ENCODE peak calls at places on chromosomes 12 and 14, in four cellular contexts. One of them, this sample, is unnamed. For H3K27me3, the result is how much of the 10 kb centered on the place peaks cover.

GRCh38 chr14:67167420-67168109 is 21.7 kb upstream of the GARIN2 start:
- DNase-seq in GM23338: peak
- DNase-seq in fibroblast of lung: no peak
- DNase-seq in body of pancreas: no peak
- DNase-seq in this sample: no peak

GRCh38 chr12:49292729-49293055 is 2.3 kb upstream of the PRPH start:
- DNase-seq in GM23338: no peak
- DNase-seq in body of pancreas: no peak
- DNase-seq in fibroblast of lung: no peak
- DNase-seq in this sample: peak

GRCh38 chr12:68368332-68368731 is 36.2 kb upstream of the MDM1 start:
- DNase-seq in body of pancreas: no peak
- DNase-seq in fibroblast of lung: no peak
- DNase-seq in GM23338: no peak
- DNase-seq in this sample: peak

GRCh38 chr12:91178139-91178561 is 4.5 kb downstream of the DCN start:
- DNase-seq in GM23338: peak
- DNase-seq in fibroblast of lung: peak
- DNase-seq in body of pancreas: no peak
- DNase-seq in this sample: no peak

GRCh38 chr12:6161124-6161882 is 36.8 kb upstream of the VWF start:
- DNase-seq in body of pancreas: no peak
- DNase-seq in fibroblast of lung: peak
- DNase-seq in GM23338: no peak
- DNase-seq in this sample: no peak

GRCh38 chr12:14290951-14291350 is 74.5 kb upstream of the ATF7IP start:
- DNase-seq in body of pancreas: no peak
- DNase-seq in fibroblast of lung: no peak
- DNase-seq in GM23338: no peak
- DNase-seq in this sample: no peak

GRCh38 chr12:1496162-1496925 is 98.0 kb downstream of the FBXL14 start:
- DNase-seq in body of pancreas: no peak
- DNase-seq in fibroblast of lung: peak
- DNase-seq in GM23338: no peak
- DNase-seq in this sample: no peak

GRCh38 chr12:49010092-49010668 is 8.4 kb downstream of the PRKAG1 start:
- DNase-seq in body of pancreas: no peak
- DNase-seq in fibroblast of lung: peak
- DNase-seq in GM23338: no peak
- DNase-seq in this sample: no peak

GRCh38 chr14:34049769-34050168 is 98.9 kb upstream of the EGLN3 start:
- DNase-seq in fibroblast of lung: no peak
- DNase-seq in GM23338: no peak
- DNase-seq in body of pancreas: no peak
- DNase-seq in this sample: peak

GRCh38 chr14:56798447-56799326 is 11.6 kb downstream of the OTX2 start:
- DNase-seq in body of pancreas: no peak
- DNase-seq in GM23338: peak
- DNase-seq in fibroblast of lung: no peak
- DNase-seq in this sample: peak

GRCh38 chr12:15830538-15830937 is 41.4 kb upstream of the EPS8 start:
- DNase-seq in fibroblast of lung: peak
- DNase-seq in GM23338: no peak
- DNase-seq in body of pancreas: no peak
- DNase-seq in this sample: no peak

GRCh38 chr12:127509066-127509778 is 757.7 kb upstream of the TMEM132C start:
- DNase-seq in GM23338: no peak
- DNase-seq in body of pancreas: no peak
- DNase-seq in fibroblast of lung: peak
- DNase-seq in this sample: no peak

GRCh38 chr12:58481811-58482210 is 438.5 kb downstream of the LRIG3 start:
- DNase-seq in fibroblast of lung: no peak
- DNase-seq in body of pancreas: no peak
- DNase-seq in GM23338: no peak
- DNase-seq in this sample: no peak

GRCh38 chr12:92921877-92922276 is 7.2 kb downstream of the EEA1 start:
- DNase-seq in fibroblast of lung: no peak
- DNase-seq in body of pancreas: no peak
- DNase-seq in GM23338: no peak
- DNase-seq in this sample: no peak

GRCh38 chr14:54480830-54481562 is 7.8 kb downstream of the GMFB start:
- DNase-seq in fibroblast of lung: no peak
- DNase-seq in body of pancreas: no peak
- DNase-seq in GM23338: no peak
- DNase-seq in this sample: no peak

GRCh38 chr12:27193106-27193505 is 51.0 kb upstream of the STK38L start:
- DNase-seq in body of pancreas: no peak
- DNase-seq in GM23338: no peak
- DNase-seq in fibroblast of lung: peak
- DNase-seq in this sample: no peak

GRCh38 chr12:6225630-6226001 is 25.4 kb downstream of the CD9 start:
- DNase-seq in body of pancreas: no peak
- DNase-seq in fibroblast of lung: no peak
- DNase-seq in GM23338: no peak
- DNase-seq in this sample: no peak

GRCh38 chr12:46267618-46268348 is 1.1 kb downstream of the SLC38A1 start:
- DNase-seq in body of pancreas: peak
- DNase-seq in fibroblast of lung: peak
- DNase-seq in GM23338: no peak
- DNase-seq in this sample: no peak

GRCh38 chr14:56299306-56299984 is 181.2 kb downstream of the PELI2 start:
- DNase-seq in GM23338: peak
- DNase-seq in body of pancreas: no peak
- DNase-seq in fibroblast of lung: peak
- DNase-seq in this sample: no peak

GRCh38 chr12:12890815-12891645 is at the start of gene GPRC5A:
- DNase-seq in body of pancreas: peak
- DNase-seq in fibroblast of lung: peak
- DNase-seq in GM23338: peak
- DNase-seq in this sample: peak

GRCh38 chr14:70714055-70714550 is 72.4 kb downstream of the TTC9 start:
- DNase-seq in GM23338: peak
- DNase-seq in body of pancreas: peak
- DNase-seq in fibroblast of lung: peak
- DNase-seq in this sample: peak

GRCh38 chr14:69287096-69287991 is 27.4 kb downstream of the GALNT16 start:
- DNase-seq in GM23338: peak
- DNase-seq in body of pancreas: no peak
- DNase-seq in fibroblast of lung: no peak
- DNase-seq in this sample: peak

GRCh38 chr12:78864483-78865296 is at the start of gene SYT1:
- DNase-seq in body of pancreas: no peak
- DNase-seq in GM23338: peak
- DNase-seq in fibroblast of lung: peak
- DNase-seq in this sample: peak

GRCh38 chr12:102960766-102961487 is 3.5 kb downstream of the ASCL1 start:
- DNase-seq in fibroblast of lung: no peak
- DNase-seq in body of pancreas: no peak
- DNase-seq in GM23338: no peak
- DNase-seq in this sample: no peak

GRCh38 chr12:103571286-103571685 is 15.8 kb upstream of the STAB2 start:
- DNase-seq in fibroblast of lung: no peak
- DNase-seq in body of pancreas: no peak
- DNase-seq in GM23338: peak
- DNase-seq in this sample: no peak

GRCh38 chr12:106145539-106146447 is 7.0 kb upstream of the NUAK1 start:
- DNase-seq in GM23338: no peak
- DNase-seq in fibroblast of lung: no peak
- DNase-seq in body of pancreas: peak
- DNase-seq in this sample: no peak

GRCh38 chr12:13913371-13913770 is 68.0 kb downstream of the GRIN2B start:
- DNase-seq in GM23338: no peak
- DNase-seq in body of pancreas: no peak
- DNase-seq in fibroblast of lung: no peak
- DNase-seq in this sample: no peak

GRCh38 chr14:38150075-38150474 is 57.6 kb upstream of the SSTR1 start:
- DNase-seq in fibroblast of lung: peak
- DNase-seq in GM23338: no peak
- DNase-seq in body of pancreas: no peak
- DNase-seq in this sample: no peak

GRCh38 chr14:90397401-90398314 is 829 bp downstream of the CALM1 start:
- DNase-seq in body of pancreas: peak
- DNase-seq in fibroblast of lung: peak
- DNase-seq in GM23338: peak
- DNase-seq in this sample: peak

GRCh38 chr14:79514700-79515099 is 696.6 kb downstream of the DIO2 start:
- DNase-seq in body of pancreas: no peak
- DNase-seq in fibroblast of lung: peak
- DNase-seq in GM23338: peak
- DNase-seq in this sample: no peak

GRCh38 chr12:70643927-70644326 is 6.7 kb upstream of the PTPRB start:
- DNase-seq in body of pancreas: no peak
- DNase-seq in fibroblast of lung: no peak
- DNase-seq in GM23338: no peak
- DNase-seq in this sample: no peak

GRCh38 chr12:6230321-6231110 is 30.3 kb downstream of the CD9 start:
- DNase-seq in fibroblast of lung: peak
- DNase-seq in GM23338: no peak
- DNase-seq in body of pancreas: peak
- DNase-seq in this sample: peak

GRCh38 chr12:46110220-46110700 is 119.9 kb upstream of the SCAF11 start:
- DNase-seq in GM23338: no peak
- DNase-seq in fibroblast of lung: no peak
- DNase-seq in body of pancreas: peak
- DNase-seq in this sample: no peak

GRCh38 chr12:91142184-91142583 is 30.9 kb upstream of the LUM start:
- DNase-seq in fibroblast of lung: peak
- DNase-seq in GM23338: no peak
- DNase-seq in body of pancreas: no peak
- DNase-seq in this sample: no peak

GRCh38 chr12:40054554-40055226 is 51.2 kb downstream of the SLC2A13 start:
- DNase-seq in body of pancreas: no peak
- DNase-seq in GM23338: no peak
- DNase-seq in fibroblast of lung: peak
- DNase-seq in this sample: no peak

GRCh38 chr14:61472025-61472672 is 150.8 kb downstream of the PRKCH start:
- DNase-seq in fibroblast of lung: peak
- DNase-seq in body of pancreas: peak
- DNase-seq in GM23338: no peak
- DNase-seq in this sample: no peak

GRCh38 chr14:101246894-101247853 is 314.1 kb upstream of the DIO3 start:
- DNase-seq in body of pancreas: no peak
- DNase-seq in fibroblast of lung: no peak
- DNase-seq in GM23338: no peak
- DNase-seq in this sample: no peak

GRCh38 chr12:45050751-45051489 is at the start of gene DBX2:
- DNase-seq in fibroblast of lung: peak
- DNase-seq in body of pancreas: no peak
- DNase-seq in GM23338: peak
- DNase-seq in this sample: peak
- H3K27me3 ChIP-seq in fibroblast of lung: under half
- H3K27me3 ChIP-seq in body of pancreas: under half
- H3K27me3 ChIP-seq in GM23338: half or more
- H3K27me3 ChIP-seq in this sample: under half

DNA sequence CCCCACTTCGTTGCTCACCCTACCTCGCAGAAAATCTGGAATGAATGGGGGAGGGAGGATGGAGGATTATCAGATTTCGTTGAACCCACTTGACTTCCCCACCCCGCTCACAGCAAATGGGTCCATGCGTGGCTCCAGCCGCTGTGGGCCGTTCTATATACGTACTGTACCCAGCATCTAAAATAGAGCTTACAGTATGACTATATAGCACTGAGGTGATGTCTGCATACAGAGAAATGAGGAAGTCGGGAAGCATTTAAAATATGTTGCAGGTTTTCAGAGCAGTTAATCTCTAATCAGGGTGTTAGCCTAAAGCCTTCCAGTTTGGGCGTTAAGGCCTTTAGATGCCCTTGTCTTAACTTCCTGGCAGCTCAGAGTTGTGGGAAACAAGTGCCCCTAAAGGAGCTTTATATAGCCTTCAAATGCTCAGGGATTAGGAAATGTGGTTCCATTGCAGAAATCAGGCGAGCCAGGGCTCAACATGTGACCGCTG is 1.4 kb downstream of the BICDL1 start:
- DNase-seq in fibroblast of lung: no peak
- DNase-seq in GM23338: peak
- DNase-seq in body of pancreas: no peak
- DNase-seq in this sample: peak
- H3K4me3 ChIP-seq in fibroblast of lung: no peak
- H3K4me3 ChIP-seq in GM23338: peak
- H3K4me3 ChIP-seq in body of pancreas: no peak
- H3K4me3 ChIP-seq in this sample: peak

GRCh38 chr14:95979339-95980042 is 59.7 kb upstream of the C14orf132 start:
- DNase-seq in GM23338: peak
- DNase-seq in fibroblast of lung: no peak
- DNase-seq in body of pancreas: no peak
- DNase-seq in this sample: peak
- TF ChIP-seq CTCF in GM23338: peak
- TF ChIP-seq CTCF in fibroblast of lung: no peak
- TF ChIP-seq CTCF in body of pancreas: no peak
- TF ChIP-seq CTCF in this sample: peak

DNA sequence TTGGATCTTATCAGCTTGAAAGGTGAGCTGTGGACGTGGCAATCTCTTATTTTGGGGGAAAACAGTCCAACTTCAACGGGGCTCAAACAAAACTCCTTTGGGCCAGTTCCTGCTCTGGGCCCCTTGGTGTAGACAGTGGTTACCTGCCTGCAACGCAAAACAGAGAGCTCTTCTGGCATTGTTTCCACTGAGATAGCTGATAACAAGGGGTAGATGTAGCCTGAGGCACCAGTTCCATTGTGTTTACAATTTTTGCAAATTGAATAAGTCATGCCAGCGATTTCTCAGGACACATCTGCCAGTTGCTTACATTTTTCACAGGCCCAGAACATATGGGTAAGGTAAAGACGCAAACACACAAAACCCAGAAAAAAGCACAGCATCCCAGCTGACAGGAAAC is 259.6 kb downstream of the AACS start:
- DNase-seq in GM23338: no peak
- DNase-seq in body of pancreas: no peak
- DNase-seq in fibroblast of lung: no peak
- DNase-seq in this sample: no peak
- H3K27me3 ChIP-seq in GM23338: under half
- H3K27me3 ChIP-seq in body of pancreas: under half
- H3K27me3 ChIP-seq in fibroblast of lung: under half
- H3K27me3 ChIP-seq in this sample: under half

DNA sequence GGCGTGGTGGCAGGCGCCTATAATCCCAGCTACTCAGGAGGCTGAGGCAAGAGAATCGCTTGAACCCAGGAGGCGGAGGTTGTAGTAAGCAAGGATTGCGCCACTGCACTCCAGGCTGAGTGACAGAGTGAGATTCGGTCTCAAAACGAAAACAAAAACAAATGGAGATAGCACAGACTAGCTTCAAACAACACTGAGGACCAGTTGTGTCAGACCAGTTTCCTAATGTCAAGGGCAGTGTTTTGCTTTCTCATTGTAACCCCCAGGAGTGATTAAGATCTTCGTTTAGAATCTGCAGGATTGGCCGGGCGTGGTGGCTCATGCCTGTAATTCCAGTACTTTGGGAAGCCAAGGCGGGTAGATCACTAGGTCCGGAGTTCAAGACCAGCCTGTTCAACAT is 18.5 kb downstream of the RPGRIP1 start:
- DNase-seq in GM23338: no peak
- DNase-seq in fibroblast of lung: no peak
- DNase-seq in body of pancreas: no peak
- DNase-seq in this sample: no peak
- H3K4me3 ChIP-seq in GM23338: no peak
- H3K4me3 ChIP-seq in fibroblast of lung: no peak
- H3K4me3 ChIP-seq in body of pancreas: no peak
- H3K4me3 ChIP-seq in this sample: no peak

This sample was measured in WERI-Rb-1.